ENCODE peak calls at places on chromosomes 12 and 14, in ten cellular contexts. V is aorta; R is Caco-2; F is DMS153; J is CD8-positive, alpha-beta T cell; P is HTR-8/SVneo; K is GM12878; B is HAP-1; E is activated T-cell treated with anti-CD3 and anti-CD28 coated beads, Interleukin-2, amount 50 U/mL, for 24 hours; O is left ventricle myocardium inferior. T is an unnamed sample.

GRCh38 chr12:96623155-96623554 is 133.8 kb downstream of the CFAP54 start:
- DNase-seq in F (no peak), E (no peak), O (no peak), V (no peak), R (no peak), B (no peak), P (no peak), J (no peak), K (no peak), T (no peak)

GRCh38 chr12:58575281-58575680 is 345.0 kb downstream of the LRIG3 start:
- DNase-seq in F (no peak), K (no peak), O (no peak), B (no peak), R (no peak), E (no peak), J (no peak), P (no peak), V (no peak), T (no peak)

GRCh38 chr12:1439201-1439600 is 155.2 kb downstream of the FBXL14 start:
- DNase-seq in K (no peak), B (no peak), V (no peak), O (no peak), J (no peak), P (no peak), R (no peak), F (no peak), E (no peak), T (no peak)

GRCh38 chr12:53044052-53044581 is 5.7 kb upstream of the TNS2 start:
- DNase-seq in O (peak; percentile 48), B (no peak), J (no peak), P (no peak), R (peak; percentile 41), F (no peak), V (peak; percentile 70), E (peak; percentile 29), K (no peak), T (no peak)

GRCh38 chr12:102480401-102480800 is at the start of gene IGF1:
- DNase-seq in R (no peak), B (no peak), E (no peak), V (no peak), O (no peak), P (no peak), F (no peak), K (no peak), J (no peak), T (no peak)

GRCh38 chr14:99968931-99969330 is 96.3 kb upstream of the EVL start:
- DNase-seq in B (no peak), V (no peak), K (no peak), E (no peak), O (no peak), F (no peak), R (no peak), J (no peak), P (no peak), T (no peak)

GRCh38 chr12:1126089-1126488 is 135.1 kb downstream of the ERC1 start:
- DNase-seq in K (no peak), B (no peak), P (no peak), J (no peak), O (no peak), R (no peak), E (no peak), V (no peak), F (no peak), T (no peak)

GRCh38 chr14:51482112-51482511 is 169.6 kb upstream of the FRMD6 start:
- DNase-seq in O (no peak), J (no peak), E (no peak), V (no peak), F (no peak), K (no peak), P (no peak), R (no peak), B (no peak), T (no peak)

GRCh38 chr12:44774815-44775411 is 101.2 kb downstream of the NELL2 start:
- DNase-seq in V (no peak), R (peak; percentile 53), J (peak; percentile 37), O (no peak), K (no peak), F (no peak), E (peak; percentile 73), B (peak; percentile 70), P (peak; percentile 0), T (peak; percentile 84)

GRCh38 chr14:91835920-91836843 is 31.2 kb downstream of the TC2N start:
- DNase-seq in O (peak; percentile 62), F (peak; percentile 70), V (peak; percentile 94), P (no peak), K (no peak), R (peak; percentile 90), B (peak; percentile 91), J (peak; percentile 68), E (peak; percentile 85), T (peak; percentile 96)

GRCh38 chr14:63759454-63759853 is 31.6 kb upstream of the SGPP1 start:
- DNase-seq in E (no peak), O (no peak), J (no peak), K (peak; percentile 38), V (no peak), R (no peak), P (no peak), B (no peak), F (no peak), T (no peak)

T was measured in activated effector memory CD4-positive, alpha-beta T cell treated with anti-CD3 and anti-CD28 coated beads, Interleukin-2, amount 50 U/mL, for 16 hours.